ENCODE peak calls at places on chromosome 20, in ten cellular contexts. S, W, H, P, V, T, Q, F, D and C are unnamed samples.

GRCh38 chr20:31355981-31356380 is 12.4 kb upstream of the DEFB118 start:
- DNase-seq in S (no peak), W (no peak), H (no peak), P (no peak), V (no peak), T (no peak), Q (no peak), F (no peak), D (no peak), C (no peak)

GRCh38 chr20:63347081-63347741 is 13.9 kb downstream of the CHRNA4 start:
- DNase-seq in S (no peak), W (no peak), H (no peak), P (no peak), V (no peak), T (no peak), Q (no peak), F (no peak), D (no peak), C (no peak)

GRCh38 chr20:41149679-41150131 is 12.4 kb downstream of the PLCG1 start:
- DNase-seq in S (no peak), W (no peak), H (no peak), P (peak; percentile 32), V (no peak), T (no peak), Q (no peak), F (no peak), D (no peak), C (no peak)

GRCh38 chr20:59356662-59357061 is 56.3 kb downstream of the EDN3 start:
- DNase-seq in S (no peak), W (no peak), H (no peak), P (no peak), V (no peak), T (peak; percentile 36), Q (no peak), F (no peak), D (no peak), C (no peak)

GRCh38 chr20:49890651-49891361 is 24.5 kb downstream of the SPATA2 start:
- DNase-seq in S (no peak), W (no peak), H (no peak), P (no peak), V (no peak), T (peak; percentile 54), Q (no peak), F (no peak), D (no peak), C (no peak)

GRCh38 chr20:32761831-32762753 is at the start of gene DNMT3B:
- DNase-seq in S (peak; percentile 78), W (peak; percentile 61), H (peak; percentile 58), P (peak; percentile 84), V (no peak), T (peak; percentile 99), Q (peak; percentile 93), F (peak; percentile 61), D (no peak), C (peak; percentile 81)

GRCh38 chr20:16865406-16865805 is 117.2 kb downstream of the OTOR start:
- DNase-seq in S (peak; percentile 86), W (no peak), H (no peak), P (no peak), V (no peak), T (peak; percentile 9), Q (no peak), F (no peak), D (no peak), C (no peak)

GRCh38 chr20:7161690-7162089 is 394.2 kb downstream of the BMP2 start:
- DNase-seq in S (peak; percentile 30), W (no peak), H (no peak), P (peak; percentile 9), V (no peak), T (peak; percentile 11), Q (no peak), F (no peak), D (no peak), C (no peak)

GRCh38 chr20:47934761-47935160 is 149.5 kb upstream of the SULF2 start:
- DNase-seq in S (no peak), W (no peak), H (no peak), P (no peak), V (no peak), T (no peak), Q (no peak), F (no peak), D (no peak), C (no peak)

GRCh38 chr20:11716945-11717248 is 200.8 kb upstream of the BTBD3 start:
- DNase-seq in S (no peak), W (no peak), H (no peak), P (no peak), V (no peak), T (no peak), Q (no peak), F (no peak), D (no peak), C (no peak)

GRCh38 chr20:14055127-14055742 is 59.9 kb downstream of the MACROD2 start:
- DNase-seq in S (peak; percentile 69), W (no peak), H (no peak), P (peak; percentile 76), V (no peak), T (peak; percentile 33), Q (peak; percentile 16), F (no peak), D (peak; percentile 25), C (no peak)

GRCh38 chr20:41887500-41887899 is 269.3 kb upstream of the CHD6 start:
- DNase-seq in S (no peak), W (no peak), H (no peak), P (no peak), V (no peak), T (no peak), Q (no peak), F (no peak), D (no peak), C (no peak)

GRCh38 chr20:1857403-1857941 is 37.7 kb upstream of the SIRPA start:
- DNase-seq in S (no peak), W (no peak), H (no peak), P (no peak), V (no peak), T (no peak), Q (no peak), F (no peak), D (no peak), C (no peak)

GRCh38 chr20:38979842-38980241 is 17.7 kb downstream of the DHX35 start:
- DNase-seq in S (no peak), W (no peak), H (no peak), P (no peak), V (no peak), T (no peak), Q (no peak), F (no peak), D (no peak), C (no peak)